ENCODE peak calls at places on chromosomes 6 and 20, in nine cellular contexts. G is esophagus muscularis mucosa, R is ovary, D is transverse colon, J is HepG2, W is A549, Q is H1, S is tibial nerve, M is stomach. X is an unnamed sample.

GRCh38 chr20:8464368-8464767 is 332.3 kb downstream of the PLCB1 start:
- DNase-seq in D (no peak), S (no peak), Q (no peak), G (no peak), J (peak), R (no peak), W (no peak), M (peak), X (no peak)

GRCh38 chr6:46954819-46955520 is 33.2 kb upstream of the ADGRF5 start:
- DNase-seq in M (no peak), Q (no peak), D (no peak), R (no peak), S (no peak), W (no peak), G (no peak), J (no peak), X (no peak)

GRCh38 chr20:44211177-44212039 is 837 bp upstream of the OSER1 start:
- DNase-seq in S (no peak), Q (no peak), D (peak), J (no peak), G (no peak), R (peak), W (no peak), M (no peak), X (peak)

GRCh38 chr6:36848658-36849441 is 9.6 kb upstream of the CPNE5 start:
- DNase-seq in D (peak), J (peak), G (no peak), W (no peak), Q (no peak), S (no peak), M (peak), R (no peak), X (no peak)

GRCh38 chr20:31712112-31712553 is 10.5 kb downstream of the BCL2L1 start:
- DNase-seq in S (no peak), D (no peak), G (no peak), R (no peak), W (no peak), Q (no peak), M (peak), J (peak), X (peak)

GRCh38 chr6:64489760-64490159 is 854.2 kb downstream of the PHF3 start:
- DNase-seq in Q (no peak), R (no peak), M (no peak), D (no peak), S (no peak), W (no peak), J (no peak), G (no peak), X (no peak)

GRCh38 chr20:12554416-12554815 is 454.4 kb upstream of the SPTLC3 start:
- DNase-seq in W (no peak), J (no peak), M (no peak), S (no peak), Q (no peak), G (no peak), R (no peak), D (no peak), X (no peak)

GRCh38 chr20:38751360-38751976 is 3.2 kb downstream of the ACTR5 start:
- DNase-seq in W (peak), S (no peak), J (peak), M (no peak), G (no peak), Q (no peak), R (no peak), D (no peak), X (no peak)

GRCh38 chr20:59299961-59300340 is 460 bp upstream of the EDN3 start:
- DNase-seq in D (peak), Q (no peak), S (no peak), W (peak), G (no peak), J (no peak), R (no peak), M (no peak), X (no peak)

GRCh38 chr6:91606148-91606901 is 1019.5 kb upstream of the MAP3K7 start:
- DNase-seq in M (no peak), J (no peak), S (no peak), D (no peak), W (no peak), Q (no peak), G (no peak), R (no peak), X (no peak)

GRCh38 chr6:124999105-124999764 is 37.0 kb downstream of the RNF217 start:
- DNase-seq in W (no peak), G (no peak), Q (no peak), J (no peak), M (peak), R (no peak), S (no peak), D (peak), X (no peak)

GRCh38 chr20:33685328-33686007 is 717 bp downstream of the E2F1 start:
- DNase-seq in M (no peak), G (no peak), Q (no peak), S (no peak), W (no peak), D (peak), R (no peak), J (peak), X (no peak)

GRCh38 chr6:4299476-4299875 is 164.1 kb upstream of the ECI2 start:
- DNase-seq in M (no peak), D (no peak), Q (no peak), R (no peak), W (no peak), S (no peak), J (no peak), G (peak), X (no peak)

GRCh38 chr6:111105578-111105977 is 18.3 kb downstream of the SLC16A10 start:
- DNase-seq in M (peak), S (no peak), G (no peak), D (peak), J (peak), W (peak), R (peak), Q (no peak), X (no peak)

GRCh38 chr6:56906752-56907151 is 48.2 kb upstream of the BEND6 start:
- DNase-seq in R (no peak), S (no peak), M (no peak), G (no peak), D (no peak), W (no peak), J (no peak), Q (no peak), X (no peak)

GRCh38 chr6:36427781-36428345 is 14.8 kb downstream of the PXT1 start:
- DNase-seq in Q (no peak), R (no peak), G (no peak), D (no peak), W (no peak), M (no peak), S (no peak), J (no peak), X (no peak)

GRCh38 chr6:159691133-159691962 is 1.7 kb downstream of the SOD2 start:
- DNase-seq in D (no peak), J (peak), M (no peak), S (no peak), Q (no peak), R (no peak), G (no peak), W (peak), X (no peak)

GRCh38 chr20:49344975-49345374 is 67.1 kb upstream of the ZNFX1 start:
- DNase-seq in S (peak), M (no peak), D (peak), W (peak), R (peak), Q (no peak), J (no peak), G (peak), X (peak)

GRCh38 chr6:24033284-24033683 is 92.7 kb upstream of the NRSN1 start:
- DNase-seq in D (no peak), J (peak), G (no peak), S (no peak), Q (no peak), M (no peak), R (no peak), W (no peak), X (no peak)

GRCh38 chr6:98498359-98498758 is 336.0 kb upstream of the POU3F2 start:
- DNase-seq in M (no peak), J (no peak), D (no peak), Q (no peak), S (no peak), G (no peak), R (no peak), W (no peak), X (no peak)

GRCh38 chr20:37095108-37095608 is 639 bp downstream of the RBL1 start:
- DNase-seq in R (no peak), J (peak), Q (no peak), W (no peak), S (no peak), D (peak), M (no peak), G (no peak), X (no peak)

GRCh38 chr20:833450-834150 is at the start of gene FAM110A:
- DNase-seq in Q (peak), R (peak), W (peak), M (peak), J (peak), S (peak), G (peak), D (peak), X (peak)

GRCh38 chr20:4167261-4168004 is 152.1 kb upstream of the RNF24 start:
- DNase-seq in Q (no peak), J (peak), R (no peak), M (no peak), W (no peak), D (no peak), S (peak), G (no peak), X (no peak)

GRCh38 chr20:22619272-22619671 is 34.9 kb upstream of the FOXA2 start:
- DNase-seq in R (no peak), M (no peak), S (no peak), G (peak), D (no peak), W (peak), Q (no peak), J (peak), X (no peak)

GRCh38 chr20:4820833-4821518 is 99.3 kb downstream of the PRND start:
- DNase-seq in J (no peak), W (peak), R (peak), M (no peak), Q (no peak), D (no peak), S (peak), G (no peak), X (peak)

GRCh38 chr20:9506964-9507369 is 7.4 kb upstream of the LAMP5 start:
- DNase-seq in J (no peak), M (no peak), D (no peak), W (no peak), G (no peak), S (no peak), R (no peak), Q (no peak), X (no peak)

GRCh38 chr20:43492101-43492500 is 15.4 kb upstream of the L3MBTL1 start:
- DNase-seq in G (no peak), S (no peak), M (no peak), D (no peak), W (no peak), R (no peak), Q (no peak), J (no peak), X (no peak)

GRCh38 chr6:90315354-90315960 is 18.8 kb upstream of the BACH2 start:
- DNase-seq in Q (no peak), R (no peak), J (no peak), D (no peak), W (no peak), G (peak), S (no peak), M (no peak), X (no peak)

GRCh38 chr20:50694379-50695143 is 3.2 kb upstream of the RIPOR3 start:
- DNase-seq in J (peak), G (no peak), S (no peak), D (no peak), W (no peak), M (no peak), Q (no peak), R (no peak), X (no peak)

GRCh38 chr6:13874191-13874549 is 50.6 kb upstream of the RNF182 start:
- DNase-seq in Q (no peak), R (no peak), M (no peak), S (no peak), G (no peak), W (no peak), J (no peak), D (no peak), X (no peak)

GRCh38 chr6:5422321-5422915 is 161.1 kb downstream of the FARS2 start:
- DNase-seq in M (peak), J (peak), D (peak), R (no peak), G (no peak), S (no peak), W (no peak), Q (peak), X (no peak)

DNA sequence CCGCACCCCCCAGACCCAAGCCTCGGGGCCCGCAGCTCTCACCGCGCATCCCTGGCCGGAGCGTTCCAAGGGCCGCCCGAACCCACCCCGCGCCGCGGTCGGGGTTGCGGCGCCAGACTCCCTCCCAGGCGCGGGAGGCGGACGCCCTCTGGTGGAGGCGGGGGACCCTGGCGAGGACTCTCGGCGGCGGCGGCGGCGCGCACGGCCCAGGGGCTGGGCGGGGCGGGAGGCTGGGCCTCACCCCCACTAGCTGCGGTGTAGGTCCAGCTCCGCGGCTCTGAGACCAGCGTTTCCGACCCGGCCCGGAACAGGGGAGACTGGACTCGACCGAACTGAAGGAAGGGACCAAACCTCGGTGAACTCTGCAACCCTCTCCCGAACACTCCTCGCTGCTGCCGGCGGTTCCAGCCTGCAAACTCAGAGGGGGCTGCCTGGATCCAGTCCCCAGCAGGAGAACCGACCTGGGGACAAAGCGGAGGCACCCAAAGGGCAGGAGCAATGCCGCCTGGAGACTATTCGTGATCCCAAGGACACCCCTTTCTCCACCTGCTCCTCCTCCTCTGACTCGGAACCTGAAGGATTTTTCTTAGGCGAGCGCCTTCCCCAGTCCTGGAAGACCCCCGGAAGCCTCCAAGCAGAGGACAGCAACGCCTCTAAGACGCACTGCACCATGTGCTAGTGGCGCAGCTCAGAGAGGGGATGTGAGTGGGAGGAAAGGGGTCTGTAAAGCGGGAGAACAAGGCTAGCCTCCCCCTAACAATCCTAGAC is 859 bp upstream of the TOMM6 start:
- DNase-seq in J (peak), D (peak), G (peak), Q (no peak), R (peak), M (peak), S (peak), W (peak), X (peak)
- TF ChIP-seq POLR2A in J (no peak), D (peak), G (no peak), Q (no peak), R (peak), M (no peak), S (peak), W (peak), X (no peak)

DNA sequence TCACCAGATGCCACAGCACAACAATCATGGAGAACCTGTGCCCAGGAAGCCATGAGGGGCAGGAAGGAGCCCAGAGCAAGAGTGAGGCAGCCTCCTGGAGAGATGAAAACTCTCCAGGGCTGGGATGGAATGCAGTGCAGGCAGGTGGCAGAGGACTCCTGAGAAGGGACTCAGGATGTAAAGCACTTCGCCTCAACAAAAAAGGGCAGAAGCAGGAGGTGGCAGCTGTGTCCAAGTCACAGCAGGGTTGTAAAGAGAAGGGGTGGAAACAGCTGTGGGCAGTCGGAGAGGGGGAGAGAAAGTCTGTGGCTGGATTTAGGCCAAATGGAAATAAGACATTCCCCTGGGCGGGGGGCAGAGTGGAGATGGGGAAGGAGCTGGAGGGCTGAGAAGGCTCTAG is 34.9 kb downstream of the CYP21A2 start:
- DNase-seq in J (no peak), Q (no peak), M (no peak), W (no peak), D (no peak), G (no peak), R (no peak), S (no peak), X (no peak)
- TF ChIP-seq EP300 in J (no peak), Q (no peak), M (no peak), W (no peak), D (no peak), G (no peak), R (no peak), S (no peak), X (no peak)

GRCh38 chr6:113461153-113461897 is 395.8 kb upstream of the MARCKS start:
- DNase-seq in J (peak), D (no peak), G (no peak), W (no peak), M (no peak), Q (no peak), R (no peak), S (no peak), X (no peak)
- TF ChIP-seq CTCF in J (peak), D (no peak), G (no peak), W (no peak), M (no peak), Q (no peak), R (no peak), S (no peak), X (no peak)

GRCh38 chr6:7587631-7588100 is 2.3 kb upstream of the SNRNP48 start:
- DNase-seq in G (no peak), D (peak), M (no peak), Q (no peak), S (no peak), W (no peak), R (no peak), J (no peak), X (no peak)

GRCh38 chr6:7590918-7591302 is 912 bp downstream of the SNRNP48 start:
- DNase-seq in R (no peak), J (peak), S (no peak), M (no peak), G (no peak), Q (no peak), D (no peak), W (no peak), X (no peak)

GRCh38 chr6:7591770-7592169 is 1.8 kb downstream of the SNRNP48 start:
- DNase-seq in W (no peak), G (no peak), S (no peak), M (no peak), Q (no peak), D (no peak), J (no peak), R (no peak), X (no peak)

GRCh38 chr6:7589221-7589620 is 777 bp upstream of the SNRNP48 start:
- DNase-seq in R (no peak), S (no peak), Q (no peak), J (no peak), M (no peak), G (no peak), D (no peak), W (no peak), X (no peak)

DNA sequence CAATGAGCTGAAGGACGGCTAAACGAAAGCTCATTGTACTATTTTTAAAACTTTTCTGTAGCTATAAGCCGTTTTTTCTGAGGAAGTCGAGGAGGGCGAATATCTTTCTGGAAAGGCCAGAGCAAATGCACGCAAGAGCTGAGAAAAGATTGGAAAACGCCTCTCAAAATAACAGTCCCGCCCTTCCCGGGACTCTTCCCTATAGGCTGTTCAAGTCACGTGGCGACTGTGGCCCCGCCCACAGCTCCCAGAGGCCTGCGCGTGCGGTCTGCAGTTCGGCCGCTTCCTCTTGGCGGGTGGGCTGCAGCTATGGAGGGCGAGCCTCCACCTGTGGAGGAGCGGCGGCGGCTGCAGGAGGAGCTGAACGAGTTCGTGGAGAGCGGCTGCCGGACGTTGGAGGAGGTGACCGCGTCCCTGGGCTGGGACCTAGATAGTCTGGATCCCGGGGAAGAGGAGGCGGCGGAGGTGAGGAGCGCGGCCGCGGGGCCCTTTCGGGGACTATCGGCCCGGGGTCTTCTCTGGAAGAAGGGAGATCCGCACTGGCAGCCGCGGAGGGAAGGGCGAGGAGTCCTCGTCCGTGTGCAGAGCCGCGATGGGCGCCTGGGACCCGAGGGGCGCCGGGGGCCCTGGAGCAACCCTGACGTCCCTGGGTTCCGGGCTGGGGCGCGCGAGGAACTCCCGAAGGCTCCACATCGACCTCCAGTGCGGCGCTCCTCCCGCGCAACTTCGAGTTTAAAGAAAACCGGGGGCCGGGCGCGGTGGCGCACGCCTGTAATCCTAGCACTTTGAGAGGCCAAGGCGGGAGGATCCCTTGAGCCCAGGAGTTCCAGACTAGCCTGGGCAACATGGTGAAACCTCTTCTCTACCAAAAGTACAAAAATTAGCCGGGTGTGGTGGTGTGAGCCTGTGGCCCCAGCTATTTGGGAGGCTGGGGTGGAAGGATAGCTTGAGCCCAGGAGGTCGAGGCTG is at the start of gene SNRNP48:
- DNase-seq in Q (peak), J (peak), D (peak), R (peak), W (peak), M (peak), G (peak), S (peak), X (peak)
- TF ChIP-seq POLR2A in Q (peak), J (peak), D (peak), R (peak), W (peak), M (no peak), G (peak), S (peak), X (peak)

GRCh38 chr20:6245436-6245835 is 122.6 kb upstream of the FERMT1 start:
- DNase-seq in R (no peak), M (no peak), J (no peak), S (no peak), W (no peak), Q (no peak), D (no peak), G (no peak), X (no peak)
- TF ChIP-seq EP300 in R (no peak), M (no peak), J (no peak), S (no peak), W (no peak), Q (no peak), D (no peak), G (no peak), X (no peak)

GRCh38 chr20:63273635-63274380 is 1.2 kb downstream of the ARFGAP1 start:
- DNase-seq in J (peak), M (no peak), Q (no peak), D (no peak), W (peak), S (no peak), G (no peak), R (no peak), X (no peak)

GRCh38 chr20:63273180-63273579 is 567 bp downstream of the ARFGAP1 start:
- DNase-seq in S (no peak), G (no peak), J (no peak), W (no peak), M (no peak), Q (no peak), R (no peak), D (no peak), X (no peak)

GRCh38 chr20:63270606-63271325 is 1.8 kb upstream of the ARFGAP1 start:
- DNase-seq in S (no peak), J (no peak), D (no peak), R (no peak), Q (no peak), M (no peak), G (no peak), W (no peak), X (no peak)

GRCh38 chr20:63274381-63275228 is 2.0 kb downstream of the ARFGAP1 start:
- DNase-seq in J (no peak), D (no peak), G (no peak), S (no peak), Q (no peak), W (no peak), M (no peak), R (no peak), X (no peak)

GRCh38 chr20:63272105-63273078 is at the start of gene ARFGAP1:
- DNase-seq in D (peak), Q (no peak), W (peak), G (peak), R (peak), M (peak), S (peak), J (peak), X (peak)
- TF ChIP-seq CTCF in D (no peak), Q (no peak), W (no peak), G (no peak), R (no peak), M (no peak), S (no peak), J (peak), X (no peak)

GRCh38 chr6:96837138-96837971 is at the start of gene GPR63:
- DNase-seq in S (peak), W (peak), J (peak), G (no peak), D (peak), Q (peak), R (peak), M (peak), X (peak)
- TF ChIP-seq POLR2A in S (peak), W (peak), J (no peak), G (no peak), D (peak), Q (peak), R (peak), M (no peak), X (no peak)

GRCh38 chr6:12718025-12718424 is 1.5 kb downstream of the PHACTR1 start:
- DNase-seq in J (peak), D (no peak), R (no peak), G (no peak), Q (no peak), S (no peak), M (no peak), W (peak), X (no peak)
- TF ChIP-seq EP300 in J (no peak), D (no peak), R (no peak), G (no peak), Q (no peak), S (no peak), M (no peak), W (no peak), X (no peak)